ENCODE peak calls at places on chromosomes 3 and 15, in seven cellular contexts. Q, W, Z, D, H, N and I are unnamed samples.

GRCh38 chr15:27214032-27214431 is 243.1 kb downstream of the GABRG3 start:
- DNase-seq in Q (no peak), W (no peak), Z (no peak), D (no peak), H (no peak), N (no peak), I (no peak)

GRCh38 chr15:53982876-53983275 is 4.6 kb downstream of the UNC13C start:
- DNase-seq in Q (no peak), W (no peak), Z (no peak), D (no peak), H (no peak), N (no peak), I (no peak)

GRCh38 chr3:197504239-197505191 is 51.3 kb downstream of the BDH1 start:
- DNase-seq in Q (no peak), W (no peak), Z (no peak), D (no peak), H (peak; percentile 86), N (no peak), I (no peak)

GRCh38 chr3:150825192-150825915 is 62.4 kb upstream of the SIAH2 start:
- DNase-seq in Q (no peak), W (no peak), Z (no peak), D (no peak), H (no peak), N (no peak), I (no peak)

GRCh38 chr15:67065531-67066005 is at the start of gene SMAD3:
- DNase-seq in Q (no peak), W (peak; percentile 86), Z (peak; percentile 93), D (peak; percentile 77), H (peak; percentile 94), N (peak; percentile 84), I (peak; percentile 78)

GRCh38 chr15:92819312-92820232 is 80.6 kb upstream of the CHD2 start:
- DNase-seq in Q (no peak), W (no peak), Z (peak; percentile 67), D (no peak), H (peak; percentile 63), N (no peak), I (no peak)

GRCh38 chr3:121584418-121584817 is 8.8 kb upstream of the FBXO40 start:
- DNase-seq in Q (no peak), W (no peak), Z (no peak), D (no peak), H (no peak), N (no peak), I (no peak)

GRCh38 chr3:171173732-171174131 is 147.2 kb upstream of the SLC2A2 start:
- DNase-seq in Q (no peak), W (no peak), Z (no peak), D (no peak), H (no peak), N (no peak), I (no peak)

GRCh38 chr3:138439646-138440045 is 5.2 kb downstream of the ESYT3 start:
- DNase-seq in Q (no peak), W (no peak), Z (no peak), D (no peak), H (peak; percentile 11), N (no peak), I (no peak)

GRCh38 chr3:73432021-73432722 is 192.6 kb downstream of the PDZRN3 start:
- DNase-seq in Q (no peak), W (peak; percentile 53), Z (peak; percentile 37), D (peak; percentile 14), H (peak; percentile 68), N (no peak), I (peak; percentile 27)

GRCh38 chr3:195204360-195205166 is 66.4 kb downstream of the XXYLT1 start:
- DNase-seq in Q (peak; percentile 38), W (no peak), Z (peak; percentile 54), D (no peak), H (peak; percentile 41), N (no peak), I (no peak)

GRCh38 chr3:178966299-178967183 is 105.1 kb downstream of the ZMAT3 start:
- DNase-seq in Q (peak; percentile 32), W (peak; percentile 3), Z (peak; percentile 8), D (no peak), H (peak; percentile 19), N (no peak), I (no peak)

GRCh38 chr3:12994357-12994606 is 78.9 kb downstream of the IQSEC1 start:
- DNase-seq in Q (no peak), W (no peak), Z (peak; percentile 67), D (peak; percentile 56), H (peak; percentile 78), N (peak; percentile 71), I (peak; percentile 62)

GRCh38 chr3:39541917-39542329 is 74.4 kb downstream of the MOBP start:
- DNase-seq in Q (no peak), W (no peak), Z (peak; percentile 37), D (no peak), H (peak; percentile 6), N (no peak), I (no peak)

GRCh38 chr3:9192238-9192637 is 57.2 kb downstream of the SRGAP3 start:
- DNase-seq in Q (no peak), W (peak; percentile 21), Z (no peak), D (no peak), H (no peak), N (no peak), I (no peak)

GRCh38 chr15:43225201-43225949 is 4.6 kb upstream of the EPB42 start:
- DNase-seq in Q (peak; percentile 45), W (peak; percentile 63), Z (peak; percentile 78), D (peak; percentile 47), H (peak; percentile 71), N (no peak), I (peak; percentile 63)

GRCh38 chr3:119829431-119829830 is 47.5 kb downstream of the NR1I2 start:
- DNase-seq in Q (no peak), W (no peak), Z (no peak), D (no peak), H (no peak), N (no peak), I (no peak)

GRCh38 chr3:146473726-146474125 is 4.4 kb upstream of the PLSCR2 start:
- DNase-seq in Q (no peak), W (no peak), Z (no peak), D (no peak), H (no peak), N (no peak), I (no peak)

GRCh38 chr3:187955076-187955952 is 198.6 kb upstream of the LPP start:
- DNase-seq in Q (no peak), W (peak; percentile 45), Z (no peak), D (no peak), H (no peak), N (no peak), I (no peak)

GRCh38 chr3:58349792-58350626 is 17.3 kb downstream of the PXK start:
- DNase-seq in Q (peak; percentile 87), W (no peak), Z (no peak), D (no peak), H (no peak), N (no peak), I (peak; percentile 25)

GRCh38 chr15:75483961-75484360 is 32.5 kb upstream of the SIN3A start:
- DNase-seq in Q (no peak), W (no peak), Z (no peak), D (no peak), H (no peak), N (no peak), I (no peak)
- TF ChIP-seq TAF1 in Q (no peak), W (no peak), Z (no peak), D (no peak), H (no peak), N (no peak), I (no peak)

GRCh38 chr3:47011371-47011770 is 31.9 kb downstream of the NBEAL2 start:
- DNase-seq in Q (no peak), W (no peak), Z (no peak), D (no peak), H (no peak), N (no peak), I (no peak)

GRCh38 chr3:47010910-47011309 is 31.4 kb downstream of the NBEAL2 start:
- DNase-seq in Q (no peak), W (no peak), Z (no peak), D (no peak), H (no peak), N (no peak), I (no peak)

GRCh38 chr3:47013231-47013630 is 33.8 kb downstream of the NBEAL2 start:
- DNase-seq in Q (no peak), W (no peak), Z (no peak), D (no peak), H (no peak), N (no peak), I (no peak)

GRCh38 chr3:47014036-47014435 is 34.6 kb downstream of the NBEAL2 start:
- DNase-seq in Q (no peak), W (no peak), Z (no peak), D (no peak), H (no peak), N (no peak), I (no peak)

DNA sequence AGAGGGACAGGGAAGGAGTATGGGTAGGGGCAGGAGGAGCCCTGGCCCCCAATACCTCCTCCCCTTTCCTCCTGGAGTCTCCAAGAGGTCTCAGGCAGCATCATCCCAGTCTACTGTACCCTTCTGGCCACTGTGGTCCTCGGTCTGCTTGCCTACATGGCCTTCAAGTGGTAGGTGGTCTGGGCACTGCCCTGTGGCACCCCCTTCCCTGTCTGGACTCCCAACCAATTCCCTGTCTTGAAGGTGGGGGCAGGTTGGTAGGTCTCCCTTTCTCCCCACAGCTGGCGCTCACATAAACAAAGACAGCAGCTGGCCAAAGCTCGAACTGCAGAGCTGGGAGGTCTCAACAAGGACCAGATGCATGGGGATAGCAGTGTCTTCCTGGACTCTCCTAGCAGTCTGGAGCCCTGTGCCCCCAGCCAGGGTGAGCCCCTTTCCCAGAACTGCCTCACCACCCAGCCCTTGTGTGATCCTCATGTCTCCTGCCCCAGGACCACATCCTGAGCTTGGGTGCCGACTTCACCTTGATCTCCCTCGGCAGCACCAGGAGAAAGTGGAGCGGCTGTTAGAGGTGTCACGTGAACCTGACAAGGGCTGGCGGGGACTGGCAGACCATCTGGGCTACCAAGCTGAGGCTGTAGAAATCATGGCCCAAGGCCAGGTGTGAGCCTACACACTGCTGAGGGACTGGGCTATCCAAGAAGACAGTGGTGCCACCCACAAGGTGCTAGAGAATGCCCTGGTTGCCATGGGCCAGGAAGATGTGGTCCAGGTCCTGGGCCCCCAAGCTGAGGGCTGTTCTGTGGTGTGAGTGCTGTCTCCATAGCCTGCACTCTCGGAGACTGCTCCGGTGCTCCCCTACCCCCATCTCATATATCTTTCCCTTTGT is 33.1 kb downstream of the NBEAL2 start:
- DNase-seq in Q (no peak), W (no peak), Z (no peak), D (no peak), H (no peak), N (no peak), I (no peak)
- TF ChIP-seq TAF1 in Q (no peak), W (no peak), Z (no peak), D (no peak), H (no peak), N (no peak), I (no peak)

DNA sequence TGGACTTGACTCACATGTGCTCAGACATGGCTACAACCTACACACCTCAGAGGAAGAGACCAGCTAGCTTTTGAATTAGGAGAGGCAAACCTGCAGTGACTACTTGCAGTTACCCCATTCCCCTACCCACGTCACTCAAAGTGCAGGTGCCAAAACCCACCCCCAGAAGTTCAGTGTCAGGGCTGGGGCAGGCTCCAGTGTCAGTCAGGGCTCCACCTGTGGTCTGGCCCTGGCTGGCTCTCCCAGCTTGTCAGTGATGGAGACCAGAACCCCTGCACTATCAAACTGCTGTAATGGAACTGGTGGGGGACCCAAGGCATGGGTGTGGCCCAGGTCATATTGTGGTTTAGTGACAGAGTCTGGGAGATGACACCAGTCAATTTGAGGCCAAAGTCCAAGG is 32.6 kb upstream of the SLC41A3 start:
- DNase-seq in Q (no peak), W (no peak), Z (no peak), D (no peak), H (no peak), N (peak; percentile 6), I (no peak)
- TF ChIP-seq TAF1 in Q (no peak), W (no peak), Z (no peak), D (no peak), H (no peak), N (no peak), I (no peak)

GRCh38 chr3:129723558-129724324 is 117.3 kb upstream of the PLXND1 start:
- DNase-seq in Q (no peak), W (no peak), Z (no peak), D (no peak), H (no peak), N (no peak), I (no peak)
- TF ChIP-seq TAF1 in Q (no peak), W (no peak), Z (no peak), D (no peak), H (no peak), N (no peak), I (no peak)